ENCODE peak calls at places on chromosomes 6 and 20, in eight cellular contexts. F is PC-3, B is aorta, N is A673, Z is neural progenitor cell, O is heart left ventricle, U is mammary epithelial cell, P is esophagus muscularis mucosa. K is an unnamed sample. For H3K4me1, the result is how much of the 10 kb centered on the place peaks cover.

GRCh38 chr6:134464690-134465411 is 146.9 kb upstream of the SGK1 start:
- DNase-seq in N (peak), B (no peak), P (no peak), Z (no peak), U (peak), F (no peak), O (no peak), K (peak)

GRCh38 chr6:126117251-126117650 is 130.9 kb downstream of the TRMT11 start:
- DNase-seq in N (no peak), O (no peak), P (no peak), F (no peak), U (no peak), B (no peak), Z (no peak), K (no peak)

GRCh38 chr6:84037425-84038089 is 4.0 kb downstream of the MRAP2 start:
- DNase-seq in O (no peak), B (no peak), N (no peak), U (no peak), F (no peak), Z (no peak), P (no peak), K (no peak)

GRCh38 chr6:156662025-156662445 is 115.1 kb upstream of the ARID1B start:
- DNase-seq in P (peak), B (no peak), U (peak), F (peak), O (no peak), N (no peak), Z (peak), K (no peak)

GRCh38 chr6:170522565-170523183 is 30.4 kb downstream of the PSMB1 start:
- DNase-seq in Z (peak), U (no peak), P (no peak), N (peak), O (no peak), F (peak), B (no peak), K (peak)

GRCh38 chr6:44062771-44063560 is 64.3 kb downstream of the MRPL14 start:
- DNase-seq in P (no peak), N (peak), F (no peak), B (peak), O (no peak), U (peak), Z (peak), K (peak)

GRCh38 chr6:43977404-43978111 is 149.7 kb downstream of the MRPL14 start:
- DNase-seq in U (no peak), B (peak), Z (no peak), N (no peak), O (peak), P (no peak), F (no peak), K (no peak)

GRCh38 chr6:9250852-9251251 is 815.5 kb upstream of the SLC35B3 start:
- DNase-seq in O (no peak), N (peak), U (peak), F (peak), B (no peak), Z (peak), P (no peak), K (peak)

GRCh38 chr20:45890077-45890996 is 671 bp downstream of the NEURL2 start:
- DNase-seq in P (peak), U (no peak), Z (peak), N (peak), B (peak), F (no peak), O (peak), K (peak)

GRCh38 chr6:22380236-22380635 is 83.4 kb upstream of the PRL start:
- DNase-seq in B (no peak), Z (no peak), P (no peak), O (no peak), N (no peak), F (no peak), U (no peak), K (no peak)

GRCh38 chr6:13327691-13328075 is 654 bp downstream of the TBC1D7 start:
- DNase-seq in N (peak), Z (peak), F (peak), P (peak), U (no peak), B (no peak), O (no peak), K (peak)

GRCh38 chr6:168410554-168411011 is 30.4 kb upstream of the SMOC2 start:
- DNase-seq in U (no peak), O (peak), B (no peak), P (no peak), Z (no peak), N (no peak), F (no peak), K (no peak)

GRCh38 chr6:167097770-167098169 is 25.1 kb upstream of the CCR6 start:
- DNase-seq in Z (no peak), N (no peak), F (no peak), U (no peak), O (no peak), B (no peak), P (no peak), K (no peak)

GRCh38 chr6:53959717-53960116 is 151.5 kb upstream of the MLIP start:
- DNase-seq in U (peak), P (no peak), F (peak), O (no peak), N (no peak), Z (no peak), B (no peak), K (no peak)

GRCh38 chr6:16921399-16922110 is 160.3 kb upstream of the ATXN1 start:
- DNase-seq in N (no peak), B (no peak), Z (no peak), P (no peak), F (no peak), O (no peak), U (peak), K (no peak)

GRCh38 chr20:38109025-38109541 is 56.0 kb downstream of the TGM2 start:
- DNase-seq in Z (no peak), P (peak), N (no peak), U (no peak), B (no peak), O (peak), F (no peak), K (peak)

GRCh38 chr6:53044071-53044470 is 21.1 kb upstream of the FBXO9 start:
- DNase-seq in N (peak), P (no peak), O (peak), B (no peak), Z (peak), U (no peak), F (no peak), K (no peak)

GRCh38 chr20:25087186-25087929 is 5.4 kb upstream of the VSX1 start:
- DNase-seq in Z (no peak), B (no peak), U (no peak), P (peak), N (no peak), F (no peak), O (no peak), K (no peak)

GRCh38 chr6:2579241-2579761 is 171.4 kb downstream of the MYLK4 start:
- DNase-seq in F (no peak), N (no peak), B (peak), P (peak), U (no peak), O (peak), Z (no peak), K (no peak)

GRCh38 chr6:169858935-169859351 is 107.5 kb downstream of the ERMARD start:
- DNase-seq in Z (no peak), F (no peak), U (peak), B (no peak), P (peak), N (no peak), O (no peak), K (no peak)

GRCh38 chr20:4720977-4721349 is 746 bp upstream of the PRND start:
- DNase-seq in O (no peak), U (no peak), P (no peak), B (no peak), F (no peak), N (no peak), Z (peak), K (no peak)

GRCh38 chr6:97133071-97133470 is 149.9 kb downstream of the MMS22L start:
- DNase-seq in U (no peak), O (no peak), Z (no peak), B (no peak), F (peak), P (no peak), N (no peak), K (no peak)

GRCh38 chr6:108874470-108875160 is 26.4 kb downstream of the ARMC2 start:
- DNase-seq in Z (no peak), O (no peak), P (no peak), U (no peak), B (peak), N (no peak), F (no peak), K (no peak)

GRCh38 chr20:63103402-63104311 is 96.9 kb upstream of the BHLHE23 start:
- DNase-seq in P (no peak), Z (peak), O (no peak), F (no peak), U (no peak), B (no peak), N (peak), K (no peak)

GRCh38 chr6:129536271-129536670 is 173.7 kb downstream of the ARHGAP18 start:
- DNase-seq in Z (no peak), O (no peak), N (no peak), P (no peak), U (no peak), F (no peak), B (no peak), K (no peak)

GRCh38 chr6:108186226-108186625 is 20.4 kb downstream of the NR2E1 start:
- DNase-seq in Z (no peak), F (peak), B (no peak), U (no peak), O (no peak), P (no peak), N (no peak), K (no peak)

GRCh38 chr6:91646649-91647048 is 1059.8 kb upstream of the MAP3K7 start:
- DNase-seq in N (peak), B (no peak), F (no peak), Z (no peak), O (no peak), P (no peak), U (no peak), K (peak)

GRCh38 chr6:85516168-85516567 is 66.3 kb downstream of the NT5E start:
- DNase-seq in B (no peak), Z (no peak), F (peak), U (peak), N (no peak), P (no peak), O (no peak), K (no peak)

GRCh38 chr20:62066983-62067433 is 1.3 kb upstream of the TAF4 start:
- DNase-seq in N (peak), U (no peak), P (no peak), Z (peak), F (no peak), B (no peak), O (no peak), K (peak)

GRCh38 chr6:37612475-37612874 is 85.2 kb downstream of the MDGA1 start:
- DNase-seq in B (no peak), O (no peak), U (peak), N (no peak), P (no peak), F (peak), Z (no peak), K (no peak)

GRCh38 chr20:63351811-63352591 is 9.1 kb downstream of the CHRNA4 start:
- DNase-seq in B (no peak), N (no peak), F (no peak), P (no peak), U (no peak), O (no peak), Z (peak), K (no peak)

GRCh38 chr6:11766056-11766455 is 12.5 kb downstream of the ADTRP start:
- DNase-seq in Z (no peak), U (peak), N (no peak), B (no peak), F (no peak), O (no peak), P (no peak), K (no peak)

GRCh38 chr6:124517339-124517738 is 444.9 kb upstream of the RNF217 start:
- DNase-seq in F (no peak), P (no peak), O (no peak), U (no peak), N (no peak), Z (peak), B (no peak), K (no peak)

GRCh38 chr6:100518588-100518987 is 53.9 kb upstream of the SIM1 start:
- DNase-seq in O (no peak), F (no peak), N (no peak), B (no peak), U (no peak), Z (no peak), P (no peak), K (no peak)

GRCh38 chr6:33885121-33886057 is 81.6 kb upstream of the MLN start:
- DNase-seq in B (no peak), Z (no peak), P (no peak), N (no peak), F (peak), O (no peak), U (peak), K (no peak)

DNA sequence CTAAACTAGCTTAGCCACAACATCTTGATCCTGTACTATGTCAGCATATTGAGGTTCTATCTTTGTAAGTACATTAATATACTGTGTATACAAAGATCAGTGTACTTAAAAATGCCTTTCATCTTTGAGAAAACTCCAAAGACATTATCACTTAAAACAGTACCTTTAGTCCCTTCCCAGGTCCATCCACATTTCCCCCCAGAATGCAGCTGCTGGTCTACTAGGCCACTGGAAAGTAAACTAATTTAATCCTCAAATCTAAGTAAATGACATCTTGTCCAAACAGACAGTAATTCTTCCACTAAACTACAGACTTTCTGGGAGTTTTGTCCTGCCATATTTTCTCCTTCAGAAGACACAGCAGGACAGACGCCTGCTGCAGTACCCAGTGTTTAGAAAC is 68.7 kb downstream of the SYCP2 start:
- DNase-seq in O (no peak), P (no peak), N (no peak), U (no peak), Z (no peak), B (no peak), F (no peak), K (peak)
- H3K4me3 ChIP-seq in O (no peak), P (no peak), N (no peak), U (no peak), Z (no peak), B (no peak), F (no peak), K (no peak)

GRCh38 chr6:141824258-141824795 is 308.4 kb upstream of the GJE1 start:
- DNase-seq in N (no peak), B (no peak), P (no peak), Z (no peak), F (no peak), U (no peak), O (no peak), K (no peak)
- H3K27ac ChIP-seq in N (no peak), B (no peak), P (no peak), Z (no peak), F (no peak), U (no peak), O (no peak), K (no peak)

DNA sequence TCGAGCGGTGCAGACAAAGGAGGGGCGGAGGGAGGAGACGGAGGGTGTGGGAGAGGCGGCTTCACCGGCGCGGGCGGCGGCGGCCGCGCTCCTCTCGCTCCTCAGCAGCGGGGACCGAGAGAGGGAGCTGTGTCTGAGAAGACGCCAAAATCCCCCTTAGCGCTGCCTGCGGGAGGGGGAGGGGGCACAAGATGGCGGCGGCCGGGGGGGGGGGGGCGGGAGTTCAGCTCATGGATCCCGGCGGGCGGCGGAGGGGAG is 260 bp downstream of the ADNP start:
- DNase-seq in O (no peak), B (no peak), F (no peak), Z (no peak), N (no peak), P (no peak), U (no peak), K (no peak)
- H3K4me1 ChIP-seq in O (under half), B (under half), F (under half), Z (under half), N (under half), P (under half), U (under half), K (under half)

GRCh38 chr6:79946773-79947190 is 571 bp downstream of the ELOVL4 start:
- DNase-seq in Z (peak), O (no peak), P (no peak), F (peak), B (peak), U (peak), N (peak), K (peak)

GRCh38 chr6:79943133-79943532 is 4.2 kb downstream of the ELOVL4 start:
- DNase-seq in N (no peak), F (no peak), U (no peak), O (no peak), Z (no peak), B (no peak), P (no peak), K (no peak)

GRCh38 chr6:79949235-79949634 is 1.9 kb upstream of the ELOVL4 start:
- DNase-seq in F (peak), B (no peak), U (peak), O (no peak), P (no peak), Z (peak), N (peak), K (peak)

GRCh38 chr6:79947191-79948173 is at the start of gene ELOVL4:
- DNase-seq in F (peak), U (peak), Z (peak), O (peak), P (no peak), B (peak), N (peak), K (peak)

DNA sequence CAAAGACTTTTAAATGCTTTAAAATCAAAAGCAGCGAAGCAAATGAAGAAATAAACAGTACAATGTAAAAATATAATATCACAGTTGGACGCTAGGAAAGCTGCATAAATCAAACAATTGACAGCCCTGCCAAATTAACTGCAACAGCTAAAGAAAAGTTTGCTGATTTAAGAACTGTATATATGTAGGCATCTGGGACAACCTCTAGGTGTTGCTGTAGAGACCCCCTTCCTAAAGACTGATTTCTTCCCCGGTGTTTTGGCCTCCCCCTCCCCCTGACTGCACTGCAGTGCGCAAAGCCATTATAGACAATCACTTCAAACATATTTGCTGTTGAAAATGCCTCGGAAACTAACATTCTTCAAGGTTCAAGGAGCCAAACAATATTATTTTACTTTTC is 1.1 kb downstream of the ELOVL4 start:
- DNase-seq in B (no peak), F (peak), O (no peak), N (peak), U (peak), Z (peak), P (no peak), K (peak)
- H3K4me3 ChIP-seq in B (peak), F (peak), O (peak), N (peak), U (peak), Z (peak), P (peak), K (peak)

GRCh38 chr6:119310486-119311036 is 39.0 kb downstream of the MAN1A1 start:
- DNase-seq in B (peak), Z (no peak), N (no peak), P (no peak), U (no peak), O (no peak), F (peak), K (no peak)

GRCh38 chr6:119313937-119314893 is 35.3 kb downstream of the MAN1A1 start:
- DNase-seq in P (no peak), O (no peak), B (no peak), Z (no peak), N (no peak), F (no peak), U (no peak), K (no peak)

GRCh38 chr6:119312875-119313338 is 36.7 kb downstream of the MAN1A1 start:
- DNase-seq in N (no peak), U (no peak), B (no peak), P (no peak), Z (no peak), F (no peak), O (no peak), K (no peak)

GRCh38 chr6:119311514-119312142 is 37.9 kb downstream of the MAN1A1 start:
- DNase-seq in N (no peak), O (no peak), B (no peak), Z (peak), F (no peak), U (no peak), P (no peak), K (no peak)

DNA sequence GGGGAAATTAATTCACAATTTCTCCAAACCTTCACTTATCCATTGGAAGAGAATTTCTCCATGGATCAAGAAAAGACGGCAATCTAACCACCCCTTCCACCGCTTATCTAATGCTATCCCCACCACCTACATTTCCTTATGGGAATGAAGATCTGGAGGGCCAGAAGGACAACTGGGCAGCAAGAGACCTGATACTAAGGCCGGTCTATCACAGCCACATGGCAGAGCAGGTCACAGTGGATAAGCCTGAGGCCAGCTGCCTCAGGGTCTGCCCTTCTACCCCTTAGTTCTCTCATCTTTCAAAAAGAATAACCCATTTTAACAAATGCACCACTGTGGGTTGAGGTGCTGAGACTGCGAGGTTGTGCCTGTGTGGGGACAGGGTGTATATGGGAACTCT is 37.1 kb downstream of the MAN1A1 start:
- DNase-seq in U (no peak), O (no peak), F (no peak), N (no peak), P (no peak), Z (no peak), B (no peak), K (no peak)
- H3K27ac ChIP-seq in U (no peak), O (no peak), F (no peak), N (no peak), P (no peak), Z (no peak), B (no peak), K (no peak)